ENCODE peak calls at places on chromosomes 6 and 20, in seven cellular contexts. D is heart right ventricle; O is NCI-H1092 treated with DMSO at 0.1 percent for 48 hours; C is Kasumi-1; Y is stimulated activated CD4-positive, alpha-beta T cell treated with anti-CD3 and anti-CD28 coated beads, Interleukin-2, amount 100 ng/mL, for 48 hours; L is ascending aorta; Z is hepatocyte. I is an unnamed sample.

GRCh38 chr20:16147916-16148315 is 425.3 kb downstream of the KIF16B start:
- DNase-seq in Y (no peak), D (no peak), Z (no peak), O (no peak), L (no peak), C (no peak), I (no peak)

GRCh38 chr20:62580052-62580451 is 62.3 kb upstream of the SLCO4A1 start:
- DNase-seq in O (no peak), Z (no peak), L (no peak), D (no peak), Y (no peak), C (no peak), I (no peak)

GRCh38 chr20:15656124-15656523 is 917.1 kb downstream of the KIF16B start:
- DNase-seq in O (no peak), Y (no peak), L (no peak), Z (no peak), D (no peak), C (no peak), I (no peak)

GRCh38 chr6:44452725-44453124 is 65.2 kb downstream of the CDC5L start:
- DNase-seq in Y (no peak), Z (no peak), C (no peak), D (no peak), O (no peak), L (no peak), I (no peak)

GRCh38 chr20:14712302-14712739 is 374.9 kb upstream of the FLRT3 start:
- DNase-seq in Z (peak), C (no peak), O (no peak), D (no peak), L (no peak), Y (no peak), I (no peak)

GRCh38 chr6:43887340-43887858 is 117.4 kb downstream of the VEGFA start:
- DNase-seq in C (no peak), Y (no peak), D (no peak), Z (no peak), L (no peak), O (no peak), I (no peak)

GRCh38 chr20:4164246-4164645 is 148.9 kb upstream of the RNF24 start:
- DNase-seq in L (no peak), Y (no peak), C (no peak), D (no peak), Z (no peak), O (no peak), I (no peak)

GRCh38 chr6:56242343-56242742 is 5.0 kb downstream of the COL21A1 start:
- DNase-seq in C (no peak), O (peak), Y (no peak), D (no peak), Z (no peak), L (no peak), I (peak)

GRCh38 chr6:40988634-40989033 is 50.4 kb downstream of the UNC5CL start:
- DNase-seq in Z (no peak), D (no peak), Y (no peak), L (no peak), O (no peak), C (no peak), I (no peak)

GRCh38 chr6:108163644-108164536 is 1.9 kb upstream of the NR2E1 start:
- DNase-seq in C (no peak), D (no peak), Y (no peak), O (no peak), Z (no peak), L (peak), I (no peak)

GRCh38 chr6:101085327-101085726 is 204.2 kb upstream of the ASCC3 start:
- DNase-seq in C (no peak), D (no peak), Y (no peak), L (no peak), O (no peak), Z (no peak), I (no peak)

GRCh38 chr6:166619912-166620311 is 7.1 kb downstream of the RPS6KA2 start:
- DNase-seq in D (peak), Y (no peak), C (no peak), O (no peak), Z (peak), L (peak), I (no peak)

GRCh38 chr6:21931641-21932335 is 338.2 kb downstream of the SOX4 start:
- DNase-seq in C (no peak), Y (no peak), O (no peak), Z (no peak), D (no peak), L (no peak), I (no peak)

GRCh38 chr20:22684072-22684762 is 99.8 kb upstream of the FOXA2 start:
- DNase-seq in Z (peak), D (peak), Y (peak), O (peak), L (peak), C (peak), I (peak)

GRCh38 chr20:18394363-18394762 is 72.5 kb downstream of the DZANK1 start:
- DNase-seq in O (no peak), L (no peak), D (no peak), Z (no peak), C (no peak), Y (no peak), I (no peak)

GRCh38 chr6:15678514-15678913 is 15.7 kb upstream of the DTNBP1 start:
- DNase-seq in C (no peak), Z (no peak), L (no peak), O (no peak), D (no peak), Y (no peak), I (no peak)

GRCh38 chr20:31603822-31604566 is 1.1 kb upstream of the ID1 start:
- DNase-seq in Z (peak), Y (peak), C (peak), D (peak), O (peak), L (peak), I (peak)

GRCh38 chr6:158125271-158125670 is 42.8 kb downstream of the SERAC1 start:
- DNase-seq in Z (no peak), O (no peak), L (no peak), Y (no peak), C (no peak), D (no peak), I (no peak)

GRCh38 chr6:36873612-36874011 is 991 bp downstream of the PPIL1 start:
- DNase-seq in O (peak), C (peak), Z (no peak), L (no peak), Y (no peak), D (no peak), I (no peak)

I was measured in NCI-H2227 treated with DMSO at 0.1 percent for 48 hours.